ENCODE peak calls at places on chromosomes 6 and 20, in four cellular contexts. X is hepatocyte; S is heart right ventricle; G is CD8-positive, alpha-beta memory T cell. J is an unnamed sample.

GRCh38 chr20:3068075-3068474 is 3.3 kb upstream of the OXT start:
- DNase-seq in G (no peak), S (no peak), X (no peak), J (no peak)

GRCh38 chr20:57843941-57844625 is 134.3 kb upstream of the PMEPA1 start:
- DNase-seq in S (no peak), G (no peak), X (no peak), J (no peak)

GRCh38 chr20:19928379-19929360 is 88.5 kb upstream of the NAA20 start:
- DNase-seq in S (no peak), G (no peak), X (no peak), J (no peak)

GRCh38 chr20:34861386-34862084 is 11.1 kb downstream of the GGT7 start:
- DNase-seq in G (no peak), S (no peak), X (no peak), J (peak; percentile 26)

GRCh38 chr6:117397536-117398227 is 28.1 kb downstream of the ROS1 start:
- DNase-seq in G (no peak), S (no peak), X (no peak), J (no peak)

GRCh38 chr6:151196571-151196970 is 43.2 kb upstream of the AKAP12 start:
- DNase-seq in S (no peak), X (no peak), G (no peak), J (no peak)

GRCh38 chr6:14729186-14729871 is 516.5 kb upstream of the JARID2 start:
- DNase-seq in X (no peak), G (no peak), S (no peak), J (no peak)

GRCh38 chr20:24979036-24979960 is 13.3 kb downstream of the APMAP start:
- DNase-seq in G (no peak), S (no peak), X (no peak), J (no peak)

GRCh38 chr20:1308702-1309095 is 20.2 kb downstream of the SDCBP2 start:
- DNase-seq in G (no peak), X (no peak), S (no peak), J (no peak)

GRCh38 chr6:149443411-149444181 is 41.2 kb downstream of the ZC3H12D start:
- DNase-seq in X (no peak), G (no peak), S (no peak), J (no peak)

GRCh38 chr6:1592852-1593251 is 16.9 kb upstream of the FOXC1 start:
- DNase-seq in S (no peak), G (no peak), X (no peak), J (no peak)

GRCh38 chr6:7146079-7146828 is 38.5 kb downstream of the RREB1 start:
- DNase-seq in X (peak; percentile 56), S (no peak), G (no peak), J (no peak)

GRCh38 chr6:159062564-159062945 is 17.8 kb upstream of the TAGAP start:
- DNase-seq in G (peak; percentile 80), X (no peak), S (no peak), J (no peak)

GRCh38 chr6:47809863-47810262 is 28.0 kb downstream of the OPN5 start:
- DNase-seq in S (no peak), G (no peak), X (no peak), J (no peak)

GRCh38 chr6:101666256-101666655 is 272.7 kb downstream of the GRIK2 start:
- DNase-seq in G (no peak), S (no peak), X (no peak), J (no peak)

GRCh38 chr6:127980996-127981395 is 80.1 kb upstream of the THEMIS start:
- DNase-seq in S (no peak), G (no peak), X (no peak), J (no peak)

GRCh38 chr6:163802267-163802666 is 387.7 kb downstream of the QKI start:
- DNase-seq in S (no peak), X (no peak), G (no peak), J (no peak)

GRCh38 chr20:21303872-21304586 is 898 bp downstream of the XRN2 start:
- DNase-seq in G (no peak), X (no peak), S (no peak), J (no peak)

DNA sequence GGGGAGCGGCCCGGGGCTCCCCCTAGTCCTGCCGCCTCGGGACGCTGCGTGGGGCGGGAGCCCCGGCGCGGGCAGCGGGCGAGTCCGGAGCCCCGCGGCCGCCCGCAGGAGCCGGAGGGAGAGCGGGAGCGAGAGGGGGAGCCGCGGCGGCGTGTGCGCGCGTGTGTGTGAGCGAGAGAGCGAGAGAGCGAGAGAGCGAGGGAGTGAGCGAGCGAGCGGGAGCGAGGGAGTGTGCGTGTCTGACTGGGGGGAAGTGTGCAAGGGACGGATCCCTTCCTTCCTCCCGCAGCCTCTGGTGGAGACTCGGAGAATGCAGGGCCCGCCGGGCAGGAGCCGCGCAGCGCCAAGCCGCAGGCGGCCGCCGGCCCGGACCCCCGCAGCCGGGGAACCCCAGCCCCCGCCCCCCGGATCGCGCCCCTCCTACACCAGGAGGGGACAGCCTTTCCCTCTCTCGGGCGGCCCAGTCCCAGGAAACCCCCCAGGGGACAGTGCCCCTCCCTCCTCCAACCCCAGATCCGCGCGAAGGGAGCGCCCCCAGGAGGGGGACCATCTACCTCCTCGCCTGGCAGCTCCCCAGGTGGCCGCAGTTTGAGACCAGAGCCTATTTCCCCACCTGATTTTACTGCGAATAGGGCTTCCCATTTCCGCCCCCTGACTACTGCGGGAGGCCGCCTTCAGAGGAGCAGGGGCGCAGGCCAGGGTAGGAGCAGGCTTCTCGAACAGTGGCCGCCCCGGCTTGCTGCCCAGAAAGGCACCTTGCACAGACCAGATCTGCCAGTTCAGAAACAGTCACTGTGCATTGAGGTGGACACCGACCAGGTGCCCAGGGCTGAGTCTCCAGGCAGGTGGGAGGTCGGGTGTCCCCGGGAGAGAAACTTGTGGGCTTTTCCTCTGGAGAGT is at the start of gene CDH22:
- DNase-seq in S (peak; percentile 36), X (peak; percentile 74), G (no peak), J (peak; percentile 94)
- H3K4me3 ChIP-seq in S (peak within 1 kb of the TSS; percentile 44), X (peak within 1 kb of the TSS; percentile 52), G (no peak within 1 kb of the TSS), J (peak within 1 kb of the TSS; percentile 55)

DNA sequence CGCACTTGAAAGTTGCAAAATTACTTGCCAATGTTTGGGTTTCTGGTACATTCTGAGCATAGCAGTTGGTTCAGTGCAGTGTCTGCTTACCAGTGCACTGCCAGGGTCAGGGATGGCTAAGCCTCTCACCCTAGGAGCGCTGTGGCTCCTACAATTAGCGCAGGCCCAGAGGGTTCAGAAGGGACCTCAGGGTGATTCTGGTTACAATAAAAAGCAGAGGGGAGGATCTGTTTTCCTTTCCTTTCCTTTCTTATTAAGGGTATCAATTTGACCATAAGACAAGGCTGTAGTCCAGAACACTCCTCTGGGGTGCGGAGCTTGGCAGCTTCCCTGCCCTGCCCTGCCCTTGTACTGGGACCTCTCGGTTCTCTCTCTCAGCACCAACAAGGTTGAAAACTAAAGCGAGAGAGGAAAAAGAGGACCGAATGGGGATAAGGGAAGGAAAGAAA is 2.6 kb downstream of the MAFB start:
- DNase-seq in S (no peak), G (no peak), X (no peak), J (peak; percentile 54)
- H3K4me3 ChIP-seq in S (peak overlapping the region; percentile 68), G (no peak overlapping the region), X (peak overlapping the region; percentile 62), J (no peak overlapping the region)

DNA sequence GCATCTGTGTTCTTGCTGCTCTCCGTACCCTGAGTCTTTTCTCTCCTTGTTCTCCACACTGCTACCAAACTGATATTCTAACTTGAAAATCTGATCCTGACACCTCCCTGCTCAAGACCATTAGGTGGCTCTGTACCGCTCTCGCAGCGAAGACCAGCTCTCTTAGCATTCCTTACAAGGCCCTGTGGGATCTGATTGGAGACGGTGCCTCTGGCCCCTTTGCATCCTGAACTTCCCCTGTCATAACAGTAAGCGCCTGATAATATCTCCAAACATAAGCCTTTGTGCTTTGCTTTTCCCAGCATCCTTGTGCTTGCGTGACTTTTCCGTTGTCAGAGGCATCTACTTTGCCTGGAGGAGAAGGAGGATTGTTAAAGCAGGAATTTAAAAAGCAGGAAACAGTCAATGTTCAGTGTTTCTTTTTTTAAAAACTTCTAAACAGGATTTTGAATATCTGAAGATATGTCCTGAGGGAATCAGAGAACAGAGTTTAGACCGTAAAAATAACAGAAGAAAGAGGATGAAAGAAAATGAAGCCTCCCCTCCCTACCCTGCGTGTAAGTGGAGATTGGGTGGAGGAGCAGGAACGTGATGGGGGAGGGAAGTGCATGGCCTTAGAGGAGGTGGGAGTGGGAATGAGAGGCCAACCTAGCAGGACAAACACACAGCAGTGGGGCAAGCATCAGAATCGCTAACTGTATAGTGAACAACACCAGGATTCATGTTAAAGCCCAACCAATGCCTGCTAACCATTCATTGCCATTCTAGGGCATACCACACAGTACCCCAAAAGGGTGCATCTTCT is 89.2 kb upstream of the STMND1 start:
- DNase-seq in S (no peak), X (peak; percentile 60), G (no peak), J (peak; percentile 77)
- H3K4me3 ChIP-seq in S (no peak overlapping the region), X (no peak overlapping the region), G (no peak overlapping the region), J (no peak overlapping the region)

GRCh38 chr20:62363920-62364851 is 2.9 kb downstream of the LAMA5 start:
- DNase-seq in S (peak; percentile 61), G (no peak), X (peak; percentile 59), J (peak; percentile 70)

GRCh38 chr20:62362991-62363919 is 3.9 kb downstream of the LAMA5 start:
- DNase-seq in S (peak; percentile 31), G (no peak), X (peak; percentile 66), J (peak; percentile 78)

GRCh38 chr20:62366370-62367135 is 559 bp downstream of the LAMA5 start:
- DNase-seq in G (no peak), X (peak; percentile 83), S (peak; percentile 51), J (peak; percentile 98)

GRCh38 chr20:62365814-62366369 is 1.2 kb downstream of the LAMA5 start:
- DNase-seq in G (no peak), S (no peak), X (peak; percentile 84), J (peak; percentile 92)

DNA sequence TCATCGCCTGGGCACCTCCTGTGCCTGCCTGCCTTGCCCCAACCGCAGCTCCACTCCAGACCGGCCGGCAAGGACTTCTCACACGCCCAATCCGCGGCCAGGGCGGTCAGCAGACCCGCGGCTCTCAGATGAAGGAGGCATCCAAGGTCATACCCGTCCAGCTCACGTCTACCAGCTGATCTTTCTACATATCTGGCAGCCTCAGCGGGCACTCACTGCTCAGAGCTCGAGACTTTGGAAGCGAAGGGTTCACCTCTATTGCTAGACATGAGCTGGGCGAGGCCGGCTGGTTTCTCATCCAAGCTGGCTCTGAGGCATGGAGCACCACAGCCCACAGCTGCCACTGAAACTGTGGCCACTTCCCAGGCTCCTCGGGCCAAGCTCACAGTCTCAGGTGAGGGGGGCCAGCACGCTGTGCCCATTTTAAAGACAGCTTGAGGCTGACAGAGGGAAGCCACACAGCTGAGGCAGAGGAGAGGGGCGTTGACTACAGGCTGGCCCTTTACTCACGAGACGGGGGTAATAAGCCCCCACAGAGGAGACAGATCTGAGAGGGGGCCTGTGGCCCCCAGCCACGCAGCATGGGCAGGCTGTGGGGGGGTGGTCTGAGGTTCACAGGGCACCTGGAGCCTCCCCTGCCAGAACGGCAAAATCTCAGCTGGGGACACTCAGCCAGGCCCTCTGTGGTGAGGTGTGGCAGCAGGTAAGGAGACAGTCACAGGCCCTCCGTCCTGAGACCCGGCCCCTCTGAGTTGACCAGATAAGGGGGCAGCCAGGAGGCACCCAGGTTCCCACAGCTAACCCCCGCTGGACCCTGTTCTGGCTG is 2.0 kb downstream of the LAMA5 start:
- DNase-seq in G (no peak), X (peak; percentile 45), S (peak; percentile 71), J (no peak)
- H3K4me3 ChIP-seq in G (no peak overlapping the region), X (peak overlapping the region; percentile 28), S (peak overlapping the region; percentile 93), J (peak overlapping the region; percentile 11)

DNA sequence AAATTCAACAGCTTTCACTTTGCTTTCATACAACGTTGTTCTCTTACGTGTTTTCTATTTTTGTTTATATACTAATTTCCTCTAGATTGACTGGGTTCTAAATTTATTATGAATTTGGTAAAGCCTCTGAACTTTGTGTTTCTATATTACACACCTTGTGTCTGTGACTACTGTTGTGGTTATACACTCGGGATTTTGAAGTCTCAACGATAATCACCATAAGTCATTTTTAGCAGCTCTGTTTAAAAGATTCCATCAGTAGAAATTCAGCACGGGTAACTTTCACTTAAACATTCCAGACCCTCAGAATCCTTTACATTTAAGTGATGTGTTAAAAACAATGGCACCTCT is 31.8 kb upstream of the HBS1L start:
- DNase-seq in S (no peak), G (no peak), X (no peak), J (no peak)
- H3K4me3 ChIP-seq in S (no peak overlapping the region), G (peak overlapping the region; percentile 36), X (no peak overlapping the region), J (no peak overlapping the region)

J was measured in H7.